ENCODE peak calls at places on chromosomes 3 and 15, in four cellular contexts. Z is gastrocnemius medialis, C is AG04449, L is lower lobe of right lung. K is an unnamed sample.
A peak's percentile ranks its signal among the peaks of the same experiment; 100 is the strongest.

GRCh38 chr15:61081028-61081322 is 148.1 kb downstream of the RORA start:
- DNase-seq in Z (no peak), C (no peak), L (no peak), K (no peak)

GRCh38 chr3:184582583-184582982 is 21.0 kb downstream of the EPHB3 start:
- DNase-seq in Z (peak; percentile 40), C (no peak), L (no peak), K (peak; percentile 57)

GRCh38 chr15:88568589-88568988 is 22.1 kb upstream of the DET1 start:
- DNase-seq in Z (no peak), C (no peak), L (no peak), K (no peak)

GRCh38 chr15:73856458-73857192 is 16.7 kb upstream of the TBC1D21 start:
- DNase-seq in Z (no peak), C (no peak), L (no peak), K (peak; percentile 60)

GRCh38 chr15:92601940-92602593 is 53.5 kb downstream of the FAM174B start:
- DNase-seq in Z (no peak), C (no peak), L (no peak), K (no peak)

GRCh38 chr3:110680365-110680909 is 391.2 kb upstream of the NECTIN3 start:
- DNase-seq in Z (no peak), C (no peak), L (no peak), K (no peak)

GRCh38 chr15:40338041-40338657 is 2.6 kb downstream of the CCDC9B start:
- DNase-seq in Z (peak; percentile 64), C (no peak), L (peak; percentile 89), K (peak; percentile 79)

GRCh38 chr3:27559835-27560234 is 75.7 kb upstream of the SLC4A7 start:
- DNase-seq in Z (peak; percentile 34), C (peak; percentile 34), L (no peak), K (peak; percentile 33)

GRCh38 chr15:89042387-89042786 is 45.9 kb upstream of the ABHD2 start:
- DNase-seq in Z (no peak), C (no peak), L (no peak), K (no peak)

GRCh38 chr3:151101270-151101954 is 15.9 kb downstream of the MED12L start:
- DNase-seq in Z (no peak), C (no peak), L (no peak), K (no peak)

GRCh38 chr3:98557324-98558010 is 25.7 kb downstream of the GPR15 start:
- DNase-seq in Z (no peak), C (no peak), L (no peak), K (no peak)

GRCh38 chr3:97613139-97613538 is 151.4 kb upstream of the ARL6 start:
- DNase-seq in Z (no peak), C (no peak), L (no peak), K (no peak)

GRCh38 chr3:48423883-48424695 is 5.8 kb downstream of the PLXNB1 start:
- DNase-seq in Z (no peak), C (no peak), L (no peak), K (no peak)

GRCh38 chr3:52983336-52983807 is 62.5 kb downstream of the SFMBT1 start:
- DNase-seq in Z (no peak), C (no peak), L (no peak), K (no peak)

GRCh38 chr3:46089237-46090011 is 62.1 kb upstream of the XCR1 start:
- DNase-seq in Z (peak; percentile 54), C (peak; percentile 52), L (peak; percentile 86), K (peak; percentile 43)

GRCh38 chr3:9861201-9861600 is 17.4 kb upstream of the RPUSD3 start:
- DNase-seq in Z (no peak), C (no peak), L (no peak), K (no peak)

GRCh38 chr15:29039466-29040366 is 153.9 kb downstream of the APBA2 start:
- DNase-seq in Z (no peak), C (no peak), L (no peak), K (no peak)

GRCh38 chr15:67406257-67406861 is 114.6 kb upstream of the C15orf61 start:
- DNase-seq in Z (no peak), C (no peak), L (no peak), K (no peak)

GRCh38 chr3:45397754-45398153 is 9.4 kb downstream of the LARS2 start:
- DNase-seq in Z (no peak), C (no peak), L (no peak), K (no peak)

GRCh38 chr15:25175033-25175788 is 220.4 kb downstream of the SNRPN start:
- DNase-seq in Z (no peak), C (no peak), L (peak; percentile 15), K (peak; percentile 1)

GRCh38 chr15:70141376-70142071 is 43.8 kb upstream of the TLE3 start:
- DNase-seq in Z (no peak), C (no peak), L (no peak), K (no peak)

GRCh38 chr15:69493406-69493805 is 40.8 kb downstream of the RPLP1 start:
- DNase-seq in Z (no peak), C (no peak), L (no peak), K (no peak)

GRCh38 chr3:165491487-165491886 is 295.3 kb upstream of the SLITRK3 start:
- DNase-seq in Z (peak; percentile 19), C (no peak), L (no peak), K (no peak)

GRCh38 chr15:71079208-71080044 is 35.8 kb upstream of the THSD4 start:
- DNase-seq in Z (no peak), C (no peak), L (no peak), K (peak; percentile 29)

GRCh38 chr3:179322481-179323196 is at the start of gene ZNF639:
- DNase-seq in Z (peak; percentile 80), C (no peak), L (peak; percentile 87), K (peak; percentile 83)

GRCh38 chr15:62607643-62608042 is 434.9 kb upstream of the TPM1 start:
- DNase-seq in Z (no peak), C (no peak), L (no peak), K (no peak)

GRCh38 chr3:64150527-64151238 is 74.6 kb downstream of the PRICKLE2 start:
- DNase-seq in Z (no peak), C (peak; percentile 89), L (peak; percentile 86), K (peak; percentile 63)

GRCh38 chr3:117117188-117117936 is 407.8 kb downstream of the TUSC7 start:
- DNase-seq in Z (no peak), C (no peak), L (no peak), K (no peak)

GRCh38 chr3:151226088-151226563 is 23.1 kb upstream of the GPR171 start:
- DNase-seq in Z (peak; percentile 39), C (peak; percentile 70), L (no peak), K (no peak)

GRCh38 chr15:29652595-29652994 is 169.7 kb downstream of the TJP1 start:
- DNase-seq in Z (no peak), C (no peak), L (no peak), K (no peak)

GRCh38 chr15:29090617-29091466 is 178.8 kb downstream of the NSMCE3 start:
- DNase-seq in Z (no peak), C (no peak), L (no peak), K (no peak)

GRCh38 chr15:73295630-73296286 is 73.0 kb downstream of the HCN4 start:
- DNase-seq in Z (no peak), C (no peak), L (no peak), K (no peak)

GRCh38 chr15:78366342-78366741 is 26.2 kb downstream of the CRABP1 start:
- DNase-seq in Z (no peak), C (no peak), L (no peak), K (no peak)

GRCh38 chr15:78365931-78366330 is 25.8 kb downstream of the CRABP1 start:
- DNase-seq in Z (no peak), C (no peak), L (no peak), K (peak; percentile 33)

GRCh38 chr15:78362716-78363426 is 22.7 kb downstream of the CRABP1 start:
- DNase-seq in Z (no peak), C (no peak), L (no peak), K (no peak)

GRCh38 chr15:78361956-78362506 is 21.9 kb downstream of the CRABP1 start:
- DNase-seq in Z (no peak), C (no peak), L (no peak), K (no peak)

DNA sequence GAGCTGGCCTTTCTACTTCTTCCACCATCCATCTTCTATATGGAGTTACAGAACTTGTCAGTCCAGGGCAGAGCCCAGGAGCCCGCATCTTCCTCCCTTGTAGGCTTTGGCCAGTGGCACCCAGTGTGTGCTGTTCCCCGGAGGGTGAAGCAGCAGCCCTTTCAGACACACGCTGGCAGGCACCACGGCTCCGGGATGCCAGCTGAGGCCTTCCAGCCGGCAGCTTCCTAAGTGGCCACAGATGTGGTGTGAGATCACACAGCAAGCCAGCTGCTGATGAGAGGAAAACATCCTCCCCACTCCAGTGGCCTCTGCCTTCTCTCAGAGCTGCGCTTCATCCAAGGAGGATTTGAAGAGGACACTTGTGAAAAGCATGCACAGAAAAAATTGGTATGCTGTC is 24.1 kb downstream of the CRABP1 start:
- DNase-seq in Z (no peak), C (no peak), L (peak; percentile 46), K (no peak)
- TF ChIP-seq CTCF in Z (no peak), C (no peak), L (no peak), K (no peak)

GRCh38 chr3:71926690-71927089 is 141.7 kb upstream of the PROK2 start:
- DNase-seq in Z (no peak), C (no peak), L (no peak), K (no peak)

GRCh38 chr3:71931930-71932329 is 147.0 kb upstream of the PROK2 start:
- DNase-seq in Z (no peak), C (no peak), L (no peak), K (no peak)

GRCh38 chr3:71928215-71928614 is 143.3 kb upstream of the PROK2 start:
- DNase-seq in Z (no peak), C (no peak), L (no peak), K (no peak)

GRCh38 chr3:71927505-71928066 is 142.6 kb upstream of the PROK2 start:
- DNase-seq in Z (no peak), C (no peak), L (no peak), K (no peak)

GRCh38 chr3:71930056-71930991 is 145.4 kb upstream of the PROK2 start:
- DNase-seq in Z (no peak), C (peak; percentile 10), L (no peak), K (no peak)
- TF ChIP-seq CTCF in Z (no peak), C (peak; percentile 13), L (no peak), K (no peak)

DNA sequence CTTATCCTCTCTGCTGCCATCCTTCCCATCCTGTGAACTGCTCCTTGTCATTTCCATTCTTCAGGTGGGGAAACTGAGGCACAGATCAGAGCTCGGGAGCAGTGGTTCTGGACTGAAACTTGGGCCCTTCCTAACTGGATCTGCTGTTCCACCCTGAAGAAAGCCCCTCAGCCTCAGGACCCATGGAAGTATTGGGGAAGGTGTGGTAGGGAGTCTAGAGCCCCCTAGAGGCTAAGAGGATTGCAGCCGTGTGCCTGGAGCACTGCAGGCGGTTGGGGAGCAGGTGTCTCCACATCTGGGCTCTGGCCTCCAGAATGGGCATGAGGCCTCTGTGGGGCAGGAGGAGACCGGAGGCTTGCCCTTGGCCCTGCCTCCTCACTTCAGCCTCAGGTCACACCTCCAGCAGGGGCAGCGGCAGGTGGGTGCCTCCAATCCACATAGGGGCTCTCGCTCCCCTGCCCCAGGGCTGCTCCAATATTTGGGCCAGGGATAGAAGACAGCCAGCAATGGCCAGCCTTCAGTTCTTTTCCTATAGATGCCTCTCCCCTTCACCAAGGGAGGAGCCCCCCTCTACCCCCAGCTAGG is 28.1 kb downstream of the DNAJB8 start:
- DNase-seq in Z (no peak), C (no peak), L (no peak), K (no peak)
- TF ChIP-seq CTCF in Z (no peak), C (no peak), L (peak; percentile 23), K (peak; percentile 42)

DNA sequence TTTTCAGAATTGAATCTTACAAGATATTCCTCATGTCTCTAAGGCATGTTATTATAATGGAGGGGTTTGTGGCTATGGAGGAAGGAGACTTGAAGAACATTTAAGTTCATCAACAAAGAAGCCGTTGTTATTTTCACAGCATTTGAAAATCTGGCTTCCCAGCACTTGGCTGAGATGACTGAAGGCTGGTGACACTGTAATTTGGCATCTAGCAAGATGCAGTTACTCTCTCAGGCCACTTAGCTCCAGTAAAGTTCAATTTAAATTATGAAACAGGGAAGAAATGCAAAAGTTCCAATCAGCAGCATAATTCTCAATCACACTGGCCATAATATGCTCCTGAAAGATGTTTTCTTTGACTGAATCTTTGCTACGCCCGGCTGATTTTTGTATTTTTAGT is 139.4 kb upstream of the NUDT16 start:
- DNase-seq in Z (no peak), C (no peak), L (no peak), K (no peak)
- TF ChIP-seq CTCF in Z (no peak), C (no peak), L (no peak), K (peak; percentile 43)